ENCODE peak calls at places on chromosomes 2 and 18, in six cellular contexts. R is AG08395; B is mammary epithelial cell; V is stimulated activated CD8-positive, alpha-beta memory T cell treated with anti-CD3 and anti-CD28 coated beads, Interleukin-12 subunit alpha, Interleukin-12 subunit beta, amount 100 ng/mL, for 1 hour; L is transverse colon; H is NCI-H1105 treated with DMSO at 0.1 percent for 48 hours. J is an unnamed sample.

GRCh38 chr2:12964904-12965539 is 248.3 kb downstream of the TRIB2 start:
- DNase-seq in R (no peak), B (no peak), V (no peak), L (no peak), H (no peak), J (no peak)

GRCh38 chr18:58828399-58829121 is 36.1 kb upstream of the ZNF532 start:
- DNase-seq in R (no peak), B (no peak), V (no peak), L (no peak), H (no peak), J (no peak)

GRCh38 chr2:203802277-203803045 is 65.1 kb upstream of the CTLA4 start:
- DNase-seq in R (peak; percentile 79), B (peak; percentile 34), V (no peak), L (no peak), H (no peak), J (no peak)

GRCh38 chr2:21006423-21007128 is 37.3 kb downstream of the APOB start:
- DNase-seq in R (no peak), B (no peak), V (no peak), L (no peak), H (no peak), J (no peak)

GRCh38 chr2:46878886-46879285 is 36.7 kb downstream of the MCFD2 start:
- DNase-seq in R (no peak), B (no peak), V (no peak), L (no peak), H (no peak), J (peak; percentile 29)

GRCh38 chr18:62027914-62028520 is 135.2 kb upstream of the RNF152 start:
- DNase-seq in R (no peak), B (no peak), V (no peak), L (no peak), H (no peak), J (no peak)

GRCh38 chr2:167964650-167965404 is 282.6 kb downstream of the STK39 start:
- DNase-seq in R (no peak), B (no peak), V (no peak), L (no peak), H (no peak), J (no peak)

GRCh38 chr2:130728549-130729310 is at the start of gene GPR148:
- DNase-seq in R (no peak), B (no peak), V (no peak), L (no peak), H (peak; percentile 92), J (no peak)

GRCh38 chr2:55113976-55114564 is 63.8 kb upstream of the RTN4 start:
- DNase-seq in R (no peak), B (no peak), V (no peak), L (no peak), H (no peak), J (peak; percentile 66)

GRCh38 chr2:22517141-22517540 is 867.8 kb upstream of the KLHL29 start:
- DNase-seq in R (no peak), B (no peak), V (no peak), L (no peak), H (no peak), J (no peak)

GRCh38 chr2:6535572-6535971 is 330.1 kb downstream of the CMPK2 start:
- DNase-seq in R (no peak), B (no peak), V (no peak), L (no peak), H (no peak), J (peak; percentile 75)

GRCh38 chr2:54106631-54107454 is 8.6 kb upstream of the ACYP2 start:
- DNase-seq in R (peak; percentile 56), B (peak; percentile 43), V (peak; percentile 22), L (peak; percentile 36), H (peak; percentile 42), J (peak; percentile 33)

GRCh38 chr2:145484443-145485086 is 964.6 kb upstream of the ZEB2 start:
- DNase-seq in R (peak; percentile 48), B (peak; percentile 84), V (no peak), L (no peak), H (no peak), J (no peak)

GRCh38 chr2:70686577-70687460 is 81.2 kb downstream of the ADD2 start:
- DNase-seq in R (peak; percentile 97), B (peak; percentile 30), V (no peak), L (no peak), H (no peak), J (no peak)

GRCh38 chr2:106782658-106783057 is 103.3 kb downstream of the ST6GAL2 start:
- DNase-seq in R (no peak), B (no peak), V (no peak), L (no peak), H (no peak), J (no peak)

GRCh38 chr2:126359494-126359893 is 296.5 kb upstream of the GYPC start:
- DNase-seq in R (no peak), B (no peak), V (no peak), L (no peak), H (peak; percentile 15), J (no peak)

GRCh38 chr18:28960146-28960545 is 783.2 kb upstream of the CDH2 start:
- DNase-seq in R (no peak), B (peak; percentile 28), V (no peak), L (no peak), H (no peak), J (no peak)

GRCh38 chr2:197387179-197387578 is 47.6 kb downstream of the SF3B1 start:
- DNase-seq in R (no peak), B (no peak), V (no peak), L (no peak), H (no peak), J (no peak)

GRCh38 chr2:107801498-107801897 is 25.2 kb upstream of the RGPD4 start:
- DNase-seq in R (no peak), B (no peak), V (no peak), L (no peak), H (peak; percentile 91), J (no peak)

GRCh38 chr2:15941970-15942710 is 1.8 kb downstream of the MYCN start:
- DNase-seq in R (no peak), B (peak; percentile 15), V (no peak), L (peak; percentile 16), H (no peak), J (no peak)

GRCh38 chr18:63444567-63444966 is 22.3 kb upstream of the VPS4B start:
- DNase-seq in R (peak; percentile 80), B (peak; percentile 96), V (no peak), L (no peak), H (no peak), J (no peak)

GRCh38 chr2:2222931-2223330 is 108.1 kb downstream of the MYT1L start:
- DNase-seq in R (peak; percentile 5), B (no peak), V (no peak), L (no peak), H (no peak), J (no peak)

GRCh38 chr18:74353169-74353775 is 37.6 kb downstream of the C18orf63 start:
- DNase-seq in R (peak; percentile 72), B (peak; percentile 51), V (peak; percentile 36), L (peak; percentile 62), H (peak; percentile 55), J (peak; percentile 73)

GRCh38 chr18:67386028-67386427 is 130.5 kb downstream of the DSEL start:
- DNase-seq in R (peak; percentile 11), B (peak; percentile 6), V (no peak), L (no peak), H (no peak), J (peak; percentile 34)

GRCh38 chr2:120381192-120381591 is 35.3 kb downstream of the INHBB start:
- DNase-seq in R (no peak), B (no peak), V (no peak), L (no peak), H (no peak), J (no peak)

GRCh38 chr18:23301971-23302370 is 151.1 kb upstream of the RIOK3 start:
- DNase-seq in R (no peak), B (no peak), V (no peak), L (no peak), H (peak; percentile 96), J (no peak)

GRCh38 chr2:6975988-6976387 is 58.8 kb downstream of the RNF144A start:
- DNase-seq in R (no peak), B (peak; percentile 42), V (no peak), L (no peak), H (no peak), J (peak; percentile 22)

GRCh38 chr18:76212958-76213357 is 282.1 kb downstream of the ZNF516 start:
- DNase-seq in R (no peak), B (no peak), V (no peak), L (no peak), H (peak; percentile 96), J (no peak)